ENCODE peak calls at places on chromosome 3, in five cellular contexts. F, Y, N, E and U are unnamed samples.

GRCh38 chr3:115086379-115086778 is 60.7 kb downstream of the ZBTB20 start:
- DNase-seq in N (no peak), E (no peak), Y (no peak), F (no peak), U (no peak)

GRCh38 chr3:68986496-68987208 is 26.8 kb downstream of the EOGT start:
- DNase-seq in F (no peak), E (no peak), Y (no peak), N (no peak), U (no peak)

GRCh38 chr3:12957334-12957733 is 115.9 kb downstream of the IQSEC1 start:
- DNase-seq in N (no peak), Y (no peak), F (no peak), E (no peak), U (no peak)

GRCh38 chr3:15040844-15041243 is 24.3 kb downstream of the MRPS25 start:
- DNase-seq in N (no peak), F (no peak), Y (no peak), E (no peak), U (no peak)

GRCh38 chr3:93843981-93844380 is 129.7 kb downstream of the PROS1 start:
- DNase-seq in F (peak), N (peak), Y (peak), E (no peak), U (no peak)

GRCh38 chr3:133570139-133570936 is 3.1 kb upstream of the CDV3 start:
- DNase-seq in E (no peak), N (no peak), F (no peak), Y (peak), U (no peak)

GRCh38 chr3:155231792-155232191 is 61.7 kb downstream of the STRIT1 start:
- DNase-seq in E (no peak), Y (no peak), N (no peak), F (no peak), U (no peak)

GRCh38 chr3:178397836-178398235 is 138.4 kb upstream of the KCNMB2 start:
- DNase-seq in N (no peak), F (no peak), Y (no peak), E (no peak), U (no peak)

GRCh38 chr3:182479766-182480336 is 313.5 kb upstream of the ATP11B start:
- DNase-seq in N (no peak), E (no peak), F (no peak), Y (no peak), U (no peak)

GRCh38 chr3:172461530-172462138 is 13.4 kb upstream of the GHSR start:
- DNase-seq in Y (no peak), F (peak), N (no peak), E (no peak), U (no peak)

GRCh38 chr3:173733029-173733652 is 335.6 kb downstream of the NLGN1 start:
- DNase-seq in F (no peak), N (no peak), E (no peak), Y (peak), U (no peak)

GRCh38 chr3:111904376-111905241 is 45.5 kb downstream of the PHLDB2 start:
- DNase-seq in E (no peak), N (no peak), Y (peak), F (no peak), U (no peak)

GRCh38 chr3:154886437-154886836 is 193.7 kb upstream of the MME start:
- DNase-seq in Y (no peak), E (no peak), N (no peak), F (no peak), U (no peak)

GRCh38 chr3:9550999-9551398 is 2.6 kb downstream of the LHFPL4 start:
- DNase-seq in F (no peak), Y (no peak), E (no peak), N (no peak), U (no peak)

GRCh38 chr3:98734311-98734710 is 28.8 kb upstream of the ST3GAL6 start:
- DNase-seq in F (no peak), E (no peak), N (no peak), Y (peak), U (no peak)

GRCh38 chr3:126287536-126288181 is 69.5 kb downstream of the KLF15 start:
- DNase-seq in N (no peak), F (no peak), Y (peak), E (no peak), U (peak)

GRCh38 chr3:47250309-47251060 is 32.1 kb downstream of the KIF9 start:
- DNase-seq in N (no peak), F (no peak), E (no peak), Y (peak), U (no peak)

GRCh38 chr3:129016366-129016724 is 15.2 kb downstream of the EFCC1 start:
- DNase-seq in N (no peak), Y (peak), E (no peak), F (no peak), U (no peak)

GRCh38 chr3:178434206-178434805 is 101.9 kb upstream of the KCNMB2 start:
- DNase-seq in F (no peak), N (no peak), E (no peak), Y (peak), U (no peak)

GRCh38 chr3:54217828-54218227 is 95.5 kb downstream of the CACNA2D3 start:
- DNase-seq in E (no peak), Y (no peak), F (no peak), N (no peak), U (no peak)

GRCh38 chr3:20574746-20575145 is 388.7 kb upstream of the SGO1 start:
- DNase-seq in F (no peak), N (no peak), E (no peak), Y (peak), U (no peak)

GRCh38 chr3:38711321-38711720 is 61.8 kb upstream of the SCN5A start:
- DNase-seq in E (no peak), N (no peak), F (no peak), Y (no peak), U (no peak)

GRCh38 chr3:127257351-127257750 is 30.5 kb downstream of the PRR20G start:
- DNase-seq in Y (no peak), F (no peak), N (no peak), E (no peak), U (peak)

GRCh38 chr3:184815046-184815930 is 3.3 kb downstream of the VPS8 start:
- DNase-seq in Y (no peak), N (no peak), F (peak), E (no peak), U (no peak)

GRCh38 chr3:16318216-16318615 is 53.2 kb downstream of the OXNAD1 start:
- DNase-seq in Y (no peak), N (no peak), F (no peak), E (no peak), U (no peak)

GRCh38 chr3:51282931-51283330 is 102.2 kb upstream of the MANF start:
- DNase-seq in E (no peak), N (no peak), Y (no peak), F (no peak), U (no peak)

GRCh38 chr3:155657161-155657560 is 87.7 kb downstream of the PLCH1 start:
- DNase-seq in E (no peak), Y (no peak), F (no peak), N (no peak), U (no peak)

DNA sequence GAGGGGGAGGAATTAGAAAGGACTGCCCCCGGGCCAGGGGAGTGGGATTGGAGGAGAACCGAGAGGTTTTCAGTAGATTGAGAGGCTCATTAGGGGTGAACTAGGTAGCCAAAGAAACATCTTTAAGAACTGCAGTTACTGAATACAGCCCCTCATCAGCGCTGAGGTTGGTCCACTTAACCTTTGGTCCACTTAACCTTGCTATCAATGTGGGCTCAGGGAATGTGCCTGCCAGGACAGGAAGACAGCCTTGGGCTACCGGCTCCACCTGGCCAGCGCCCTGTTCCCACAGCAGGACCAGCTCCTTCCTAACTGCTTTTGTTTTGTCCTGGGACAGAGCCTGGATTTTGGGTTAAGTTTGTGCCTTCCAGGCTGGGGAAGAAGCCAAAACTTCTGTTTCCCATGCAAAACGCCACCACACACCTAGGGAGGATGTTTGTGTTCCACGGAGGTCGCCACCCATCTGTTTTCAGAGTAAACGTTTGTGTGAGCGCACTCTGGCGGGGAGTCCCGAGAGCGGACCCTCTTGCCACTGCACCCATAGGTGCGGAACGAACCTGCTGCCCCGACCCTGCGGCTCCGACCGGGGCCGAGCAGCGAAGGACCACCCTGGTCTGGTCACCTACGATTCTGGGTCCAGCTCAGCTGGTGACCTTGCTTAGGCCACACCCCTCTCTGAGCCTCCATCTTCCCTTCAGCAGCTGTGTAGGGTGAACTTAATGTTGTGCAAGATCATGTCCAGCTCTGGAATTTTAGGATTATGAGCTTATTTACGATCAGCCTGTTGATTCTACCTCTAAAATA is 107.4 kb downstream of the VGLL4 start:
- DNase-seq in N (peak), E (no peak), Y (no peak), F (no peak), U (no peak)
- TF ChIP-seq POLR2AphosphoS5 in N (no peak), E (no peak), Y (no peak), F (no peak), U (no peak)

GRCh38 chr3:107430214-107431047 is 53.2 kb downstream of the CCDC54 start:
- DNase-seq in F (no peak), Y (no peak), N (no peak), E (no peak), U (no peak)

GRCh38 chr3:107431298-107432012 is 54.2 kb downstream of the CCDC54 start:
- DNase-seq in Y (peak), N (peak), F (no peak), E (peak), U (no peak)

GRCh38 chr3:107432013-107432515 is 54.8 kb downstream of the CCDC54 start:
- DNase-seq in Y (no peak), F (no peak), E (no peak), N (no peak), U (no peak)

GRCh38 chr3:107431048-107431297 is 53.7 kb downstream of the CCDC54 start:
- DNase-seq in N (no peak), E (peak), F (no peak), Y (peak), U (no peak)

DNA sequence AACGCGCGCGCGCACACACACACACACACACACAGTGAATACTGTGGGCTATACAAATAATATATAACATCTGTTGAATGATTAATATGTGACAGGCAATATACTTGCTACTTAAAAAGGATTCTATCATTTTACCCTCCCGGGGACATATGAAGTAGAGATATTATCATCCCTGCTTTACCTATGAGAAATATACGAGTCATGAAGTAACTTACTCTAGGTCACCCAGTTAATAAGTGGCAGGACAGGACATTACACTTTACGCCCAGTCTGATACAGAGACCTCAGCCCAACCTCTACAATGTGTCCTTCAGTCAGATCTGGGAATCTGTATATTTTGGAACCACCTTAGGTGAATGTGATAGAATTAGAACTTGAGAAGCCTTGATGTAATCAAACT is 55.4 kb downstream of the CCDC54 start:
- DNase-seq in Y (no peak), F (no peak), E (no peak), N (no peak), U (no peak)
- H3K4me3 ChIP-seq in Y (no peak), F (no peak), E (no peak), N (peak), U (no peak)

GRCh38 chr3:8424281-8424680 is 77.3 kb upstream of the LMCD1 start:
- DNase-seq in E (no peak), Y (no peak), F (no peak), N (no peak), U (no peak)

GRCh38 chr3:8423307-8423706 is 78.3 kb upstream of the LMCD1 start:
- DNase-seq in Y (no peak), E (no peak), N (no peak), F (no peak), U (no peak)

GRCh38 chr3:8420613-8421012 is 81.0 kb upstream of the LMCD1 start:
- DNase-seq in F (no peak), N (no peak), Y (no peak), E (no peak), U (no peak)

GRCh38 chr3:8421711-8422110 is 79.9 kb upstream of the LMCD1 start:
- DNase-seq in N (no peak), E (no peak), Y (no peak), F (no peak), U (no peak)

DNA sequence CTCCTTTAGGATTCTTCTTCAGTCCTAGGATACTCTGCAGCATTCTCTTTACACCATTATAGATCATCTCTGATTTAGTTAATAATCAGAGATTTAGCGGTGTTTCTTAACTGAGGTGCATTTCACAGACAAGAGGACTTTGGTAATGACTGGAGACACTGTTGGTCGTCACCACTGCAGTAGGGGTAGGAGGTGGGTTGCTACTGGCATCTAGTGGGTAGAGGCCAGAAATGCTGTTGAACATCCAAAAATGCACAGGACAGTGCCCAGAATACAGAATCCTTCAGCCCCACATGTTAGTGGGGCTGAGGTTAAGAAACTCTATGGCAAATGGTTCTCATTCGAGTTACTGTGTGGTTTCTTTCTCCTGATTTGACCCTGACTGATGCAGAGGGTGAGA is 80.4 kb upstream of the LMCD1 start:
- DNase-seq in F (no peak), N (no peak), Y (no peak), E (no peak), U (no peak)
- TF ChIP-seq CTCF in F (peak), N (no peak), Y (no peak), E (no peak), U (no peak)

GRCh38 chr3:141863497-141863896 is 12.9 kb upstream of the ATP1B3 start:
- DNase-seq in E (no peak), F (no peak), Y (peak), N (no peak), U (no peak)

GRCh38 chr3:141862279-141862816 is 14.1 kb upstream of the ATP1B3 start:
- DNase-seq in N (no peak), E (no peak), Y (no peak), F (no peak), U (no peak)

GRCh38 chr3:141859651-141860050 is 16.8 kb upstream of the ATP1B3 start:
- DNase-seq in N (no peak), E (no peak), F (no peak), Y (no peak), U (no peak)

GRCh38 chr3:141860086-141860669 is 16.3 kb upstream of the ATP1B3 start:
- DNase-seq in N (no peak), E (no peak), Y (peak), F (no peak), U (no peak)

GRCh38 chr3:141860766-141861513 is 15.5 kb upstream of the ATP1B3 start:
- DNase-seq in N (no peak), Y (peak), F (no peak), E (no peak), U (no peak)
- TF ChIP-seq POLR2AphosphoS5 in N (no peak), Y (peak), F (no peak), E (no peak), U (no peak)

DNA sequence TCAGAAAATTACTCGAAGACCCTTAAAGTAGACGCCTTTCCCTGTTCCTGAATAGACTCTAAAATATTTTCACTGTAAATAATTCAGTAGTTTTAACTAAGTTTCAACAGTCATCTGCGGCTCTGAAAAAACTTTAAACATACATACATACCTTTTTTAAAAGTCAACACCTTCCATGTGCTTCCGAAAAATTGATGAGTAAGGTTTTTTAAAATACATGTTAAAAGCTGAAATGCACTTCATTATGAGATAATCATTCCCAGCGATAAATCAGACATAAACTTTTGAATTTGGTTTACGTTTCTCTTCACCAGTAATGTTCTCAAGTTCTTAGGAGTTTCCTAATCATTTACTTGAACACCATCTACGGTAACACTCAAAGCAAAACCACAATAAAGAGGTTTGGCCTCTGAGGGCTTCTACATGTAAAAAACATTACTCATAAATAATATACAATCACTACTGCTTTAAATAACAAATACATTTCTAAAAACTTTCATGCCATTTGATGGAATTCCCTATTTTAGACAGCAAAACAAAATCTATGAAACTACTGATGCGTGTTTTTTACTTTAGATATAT is 403.5 kb downstream of the SHQ1 start:
- DNase-seq in E (no peak), N (no peak), Y (no peak), F (no peak), U (no peak)
- H3K4me3 ChIP-seq in E (no peak), N (peak), Y (no peak), F (peak), U (no peak)

GRCh38 chr3:5231067-5231466 is 43.6 kb downstream of the EDEM1 start:
- DNase-seq in Y (no peak), F (no peak), E (no peak), N (no peak), U (no peak)
- TF ChIP-seq CTCF in Y (no peak), F (no peak), E (no peak), N (no peak), U (no peak)

GRCh38 chr3:195911946-195912270 is 3.6 kb upstream of the TNK2 start:
- DNase-seq in Y (no peak), F (no peak), E (no peak), N (peak), U (no peak)

GRCh38 chr3:195916991-195917390 is 8.6 kb upstream of the TNK2 start:
- DNase-seq in F (no peak), N (no peak), E (no peak), Y (no peak), U (no peak)

GRCh38 chr3:195913382-195913781 is 5.0 kb upstream of the TNK2 start:
- DNase-seq in F (no peak), N (peak), E (no peak), Y (no peak), U (no peak)

GRCh38 chr3:195916291-195916690 is 7.9 kb upstream of the TNK2 start:
- DNase-seq in E (no peak), F (no peak), N (no peak), Y (no peak), U (no peak)

DNA sequence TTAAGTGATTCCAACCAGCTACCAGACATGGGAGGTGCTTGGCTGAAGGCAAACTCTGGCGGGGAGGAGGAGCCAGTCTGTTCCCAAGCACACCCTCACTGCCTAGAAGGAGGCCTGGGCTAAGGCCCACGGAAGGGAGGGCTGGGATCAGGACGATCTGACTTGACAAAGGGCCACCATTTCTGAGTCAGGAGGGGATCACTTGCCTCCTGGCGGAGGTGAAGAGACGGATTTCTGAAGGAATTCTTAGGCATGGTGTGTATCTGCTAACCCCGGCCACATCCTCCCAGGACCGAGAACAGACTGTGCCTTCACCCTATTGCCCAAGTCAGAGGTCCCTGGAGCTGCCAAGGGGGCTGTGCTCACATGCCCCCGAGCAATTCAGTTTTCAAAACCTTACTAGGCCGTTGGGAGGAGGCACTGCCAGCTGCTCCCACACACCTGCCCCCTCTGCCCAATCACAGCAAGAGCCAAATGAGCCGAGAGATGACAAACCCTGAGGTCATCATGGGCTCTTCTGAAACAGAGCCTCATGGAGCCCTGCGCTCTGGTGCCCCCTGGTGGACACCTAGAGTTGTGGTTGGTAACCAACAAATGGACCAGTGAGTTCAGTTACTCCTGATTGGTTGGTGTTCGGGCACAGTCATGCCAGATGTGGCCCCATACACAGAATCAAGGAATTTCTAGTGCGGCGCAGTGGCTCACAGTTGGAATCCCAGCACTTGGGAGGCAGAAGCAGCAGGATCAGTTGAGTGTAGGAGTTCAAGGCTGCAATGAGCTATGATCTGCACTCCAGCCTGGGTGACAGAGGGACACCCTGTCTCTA is 6.5 kb upstream of the TNK2 start:
- DNase-seq in N (peak), E (peak), Y (peak), F (peak), U (peak)
- TF ChIP-seq POLR2AphosphoS5 in N (no peak), E (peak), Y (no peak), F (no peak), U (peak)

GRCh38 chr3:104297617-104298016 is 1069.1 kb upstream of the ALCAM start:
- DNase-seq in F (no peak), E (no peak), Y (no peak), N (no peak), U (no peak)

GRCh38 chr3:104298662-104299061 is 1068.0 kb upstream of the ALCAM start:
- DNase-seq in F (no peak), Y (no peak), N (no peak), E (no peak), U (no peak)
- H3K4me3 ChIP-seq in F (no peak), Y (no peak), N (no peak), E (no peak), U (no peak)